ENCODE peak calls at places on chromosomes 12 and 14, in eight cellular contexts. H is cardiac muscle cell, O is GM23338, K is left colon, Q is hepatic stellate cell, D is progenitor cell of endocrine pancreas, Y is mesenteric fat pad, R is ecto neural progenitor cell. I is an unnamed sample.

GRCh38 chr12:57088442-57089258 is at the start of gene NAB2:
- DNase-seq in K (peak), H (peak), Y (peak), O (peak), Q (peak), R (peak), D (peak), I (peak)

GRCh38 chr14:100591453-100592371 is 4.5 kb upstream of the BEGAIN start:
- DNase-seq in R (no peak), O (no peak), H (no peak), Y (peak), D (no peak), Q (no peak), K (peak), I (no peak)

GRCh38 chr14:47442206-47442605 is 233.2 kb downstream of the MDGA2 start:
- DNase-seq in D (peak), O (peak), H (peak), Y (no peak), Q (peak), K (no peak), R (peak), I (no peak)

GRCh38 chr14:24439830-24440605 is 2.6 kb downstream of the SDR39U1 start:
- DNase-seq in Q (no peak), K (peak), R (no peak), Y (no peak), O (no peak), H (no peak), D (no peak), I (no peak)

GRCh38 chr12:18275974-18276373 is 14.7 kb downstream of the PIK3C2G start:
- DNase-seq in R (no peak), D (no peak), O (no peak), K (no peak), Y (no peak), H (peak), Q (no peak), I (no peak)

GRCh38 chr14:39025810-39026627 is 77.0 kb downstream of the SEC23A start:
- DNase-seq in Q (no peak), Y (no peak), O (no peak), K (no peak), H (no peak), D (no peak), R (no peak), I (no peak)

GRCh38 chr12:124919646-124920352 is 5.3 kb upstream of the UBC start:
- DNase-seq in H (no peak), Y (no peak), O (no peak), R (no peak), K (peak), D (no peak), Q (no peak), I (no peak)

GRCh38 chr12:93468008-93468371 is 676 bp downstream of the MRPL42 start:
- DNase-seq in D (no peak), H (no peak), Y (no peak), K (no peak), R (no peak), O (no peak), Q (no peak), I (no peak)

GRCh38 chr14:59490756-59491155 is 6.4 kb downstream of the JKAMP start:
- DNase-seq in O (no peak), K (no peak), R (no peak), Y (no peak), H (no peak), D (no peak), Q (no peak), I (no peak)

GRCh38 chr12:4807116-4807783 is 87.0 kb downstream of the GALNT8 start:
- DNase-seq in K (no peak), R (no peak), H (no peak), Y (no peak), O (no peak), Q (no peak), D (no peak), I (no peak)

GRCh38 chr12:125218952-125219351 is 153.7 kb downstream of the AACS start:
- DNase-seq in D (no peak), H (no peak), K (no peak), Y (no peak), Q (no peak), O (no peak), R (no peak), I (no peak)

GRCh38 chr14:101121399-101122113 is 218.0 kb upstream of the RTL1 start:
- DNase-seq in R (peak), K (no peak), D (no peak), Q (no peak), H (no peak), O (no peak), Y (no peak), I (no peak)

GRCh38 chr14:24943024-24943423 is 106.9 kb downstream of the STXBP6 start:
- DNase-seq in Y (no peak), H (no peak), D (no peak), K (no peak), O (peak), R (no peak), Q (no peak), I (no peak)

GRCh38 chr12:94305293-94305957 is 154.2 kb downstream of the CEP83 start:
- DNase-seq in Q (no peak), D (no peak), H (no peak), O (peak), Y (no peak), R (no peak), K (no peak), I (no peak)

GRCh38 chr14:63308723-63309317 is 9.9 kb downstream of the GPHB5 start:
- DNase-seq in D (no peak), Y (no peak), H (peak), K (no peak), O (peak), R (no peak), Q (no peak), I (no peak)

GRCh38 chr12:1289371-1290155 is 298.5 kb downstream of the ERC1 start:
- DNase-seq in D (no peak), H (no peak), R (no peak), K (no peak), Y (no peak), Q (no peak), O (no peak), I (no peak)

GRCh38 chr12:96513681-96514080 is 24.3 kb downstream of the CFAP54 start:
- DNase-seq in O (no peak), R (no peak), Y (no peak), H (no peak), K (no peak), Q (no peak), D (no peak), I (no peak)

GRCh38 chr14:96117101-96117897 is 78.1 kb downstream of the C14orf132 start:
- DNase-seq in Q (no peak), D (no peak), O (no peak), Y (peak), R (no peak), K (no peak), H (no peak), I (no peak)

GRCh38 chr14:64706119-64706465 is 1.9 kb downstream of the PLEKHG3 start:
- DNase-seq in K (no peak), D (no peak), H (no peak), Y (no peak), O (no peak), R (no peak), Q (no peak), I (peak)

GRCh38 chr12:76669981-76670380 is 93.9 kb upstream of the ZDHHC17 start:
- DNase-seq in D (no peak), H (no peak), R (no peak), Y (no peak), K (no peak), Q (no peak), O (no peak), I (no peak)

GRCh38 chr14:27613102-27613501 is 1015.3 kb upstream of the NOVA1 start:
- DNase-seq in H (no peak), O (peak), D (no peak), Y (no peak), Q (no peak), K (no peak), R (no peak), I (no peak)

GRCh38 chr12:45763381-45763780 is 33.9 kb downstream of the ARID2 start:
- DNase-seq in D (no peak), Q (no peak), K (no peak), O (no peak), H (no peak), Y (no peak), R (no peak), I (no peak)

GRCh38 chr12:53381739-53382630 is 2.0 kb downstream of the SP1 start:
- DNase-seq in O (peak), Q (no peak), D (no peak), R (peak), Y (no peak), K (peak), H (peak), I (no peak)

GRCh38 chr14:94461526-94462218 is 9.1 kb upstream of the SERPINA11 start:
- DNase-seq in K (no peak), D (no peak), R (peak), O (no peak), H (no peak), Y (no peak), Q (no peak), I (peak)

GRCh38 chr12:24499151-24500146 is 449.5 kb downstream of the BCAT1 start:
- DNase-seq in H (no peak), O (no peak), K (no peak), D (no peak), Y (no peak), R (no peak), Q (peak), I (no peak)

GRCh38 chr14:70663707-70664179 is 22.0 kb downstream of the TTC9 start:
- DNase-seq in D (no peak), K (no peak), H (no peak), Q (peak), Y (no peak), R (no peak), O (no peak), I (no peak)

GRCh38 chr12:69511870-69512269 is 41.7 kb downstream of the FRS2 start:
- DNase-seq in O (no peak), Y (no peak), Q (no peak), R (no peak), H (no peak), D (no peak), K (no peak), I (no peak)

GRCh38 chr12:5977556-5977955 is 32.5 kb upstream of the ANO2 start:
- DNase-seq in O (no peak), H (no peak), Y (no peak), R (no peak), D (no peak), K (no peak), Q (no peak), I (no peak)

GRCh38 chr12:111692575-111693210 is 6.8 kb downstream of the ACAD10 start:
- DNase-seq in K (no peak), H (no peak), Y (no peak), D (no peak), Q (peak), R (no peak), O (peak), I (no peak)